ENCODE peak calls at places on chromosomes 13 and 19, in six cellular contexts. D, K, M, G, J and W are unnamed samples.

GRCh38 chr13:40617801-40618356 is 48.6 kb downstream of the FOXO1 start:
- DNase-seq in M (no peak), D (no peak), J (no peak), K (no peak), G (no peak), W (no peak)

GRCh38 chr19:46481187-46481586 is 9.8 kb upstream of the PNMA8A start:
- DNase-seq in J (no peak), G (no peak), K (peak; percentile 55), D (no peak), M (no peak), W (no peak)

GRCh38 chr13:46484561-46484960 is 68.4 kb upstream of the LRCH1 start:
- DNase-seq in K (no peak), M (no peak), G (no peak), J (no peak), D (no peak), W (no peak)

GRCh38 chr19:3720533-3720917 is 12.3 kb downstream of the TJP3 start:
- DNase-seq in D (peak; percentile 56), M (no peak), G (no peak), K (no peak), J (no peak), W (no peak)

GRCh38 chr19:1468274-1469199 is 10.5 kb downstream of the C19orf25 start:
- DNase-seq in K (peak; percentile 37), J (no peak), G (no peak), M (no peak), D (no peak), W (no peak)

GRCh38 chr13:34143637-34144036 is 325.7 kb downstream of the RFC3 start:
- DNase-seq in M (no peak), G (no peak), D (no peak), J (no peak), K (no peak), W (no peak)

GRCh38 chr19:11094520-11094894 is 5.2 kb downstream of the LDLR start:
- DNase-seq in D (no peak), J (no peak), G (no peak), M (no peak), K (no peak), W (no peak)

GRCh38 chr13:39032150-39032549 is 5.7 kb downstream of the PROSER1 start:
- DNase-seq in J (no peak), G (no peak), K (no peak), M (no peak), D (no peak), W (no peak)

GRCh38 chr13:49586717-49587116 is 1.4 kb upstream of the RCBTB1 start:
- DNase-seq in G (no peak), K (no peak), J (peak; percentile 29), D (no peak), M (no peak), W (no peak)

GRCh38 chr13:22017226-22017625 is 346.4 kb downstream of the FGF9 start:
- DNase-seq in J (no peak), G (no peak), D (no peak), K (no peak), M (no peak), W (peak; percentile 13)
- TF ChIP-seq SMC3 in J (no peak), G (no peak), D (no peak), K (no peak), M (no peak), W (no peak)

GRCh38 chr13:21516806-21517205 is 57.7 kb upstream of the ZDHHC20 start:
- DNase-seq in G (peak; percentile 55), D (no peak), K (no peak), M (no peak), J (no peak), W (no peak)

GRCh38 chr13:21517576-21517975 is 58.5 kb upstream of the ZDHHC20 start:
- DNase-seq in D (no peak), J (no peak), M (no peak), K (no peak), G (no peak), W (no peak)

DNA sequence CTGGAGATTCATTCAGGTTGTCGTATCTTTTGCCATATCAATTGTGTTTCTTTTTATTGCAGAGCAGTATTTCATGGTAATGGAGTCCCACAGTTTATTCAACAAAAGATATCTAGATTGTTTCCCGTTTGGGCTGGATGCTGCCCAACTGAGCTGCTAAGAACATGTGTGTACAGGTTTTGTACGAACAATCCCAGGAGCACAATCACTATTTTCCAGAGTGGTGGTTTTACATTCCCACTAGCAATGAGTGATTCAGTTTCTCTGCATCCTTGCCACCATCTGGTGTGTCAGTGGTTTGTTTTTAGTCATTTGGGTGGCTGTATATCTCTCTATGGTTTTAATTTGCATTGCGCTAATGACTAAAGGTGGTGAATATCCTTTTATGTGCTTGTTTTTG is 52.7 kb upstream of the ZDHHC20 start:
- DNase-seq in J (no peak), M (no peak), K (peak; percentile 31), G (no peak), D (no peak), W (no peak)
- TF ChIP-seq SMC3 in J (no peak), M (no peak), K (no peak), G (no peak), D (no peak), W (no peak)

GRCh38 chr13:65656740-65657329 is 1573.3 kb downstream of the PCDH9 start:
- DNase-seq in K (peak; percentile 30), J (no peak), M (peak; percentile 0), G (no peak), D (no peak), W (no peak)

GRCh38 chr13:65653548-65654078 is 1576.5 kb downstream of the PCDH9 start:
- DNase-seq in M (no peak), J (no peak), G (peak; percentile 14), D (no peak), K (no peak), W (no peak)
- TF ChIP-seq SMC3 in M (no peak), J (no peak), G (peak; percentile 1), D (no peak), K (no peak), W (no peak)

DNA sequence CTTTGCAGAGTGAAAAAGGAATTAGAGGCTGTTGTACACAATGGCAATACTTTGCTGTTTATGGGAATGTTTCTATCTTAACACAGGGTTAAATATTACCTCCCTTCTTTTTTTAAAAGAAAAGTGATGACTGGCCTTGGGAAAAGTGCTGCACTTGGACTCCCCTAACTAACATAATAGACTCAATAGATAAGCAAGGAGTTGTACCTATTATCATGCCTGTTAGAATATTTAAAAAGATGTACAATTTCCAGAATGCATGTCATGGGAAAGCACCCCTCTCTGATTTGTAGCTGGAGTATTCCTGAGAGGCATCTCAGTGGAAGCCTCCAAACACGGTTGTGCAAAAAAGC is 79.3 kb upstream of the GPC6 start:
- DNase-seq in J (no peak), D (no peak), M (no peak), G (no peak), K (no peak), W (no peak)
- TF ChIP-seq SMC3 in J (no peak), D (no peak), M (no peak), G (no peak), K (no peak), W (no peak)

DNA sequence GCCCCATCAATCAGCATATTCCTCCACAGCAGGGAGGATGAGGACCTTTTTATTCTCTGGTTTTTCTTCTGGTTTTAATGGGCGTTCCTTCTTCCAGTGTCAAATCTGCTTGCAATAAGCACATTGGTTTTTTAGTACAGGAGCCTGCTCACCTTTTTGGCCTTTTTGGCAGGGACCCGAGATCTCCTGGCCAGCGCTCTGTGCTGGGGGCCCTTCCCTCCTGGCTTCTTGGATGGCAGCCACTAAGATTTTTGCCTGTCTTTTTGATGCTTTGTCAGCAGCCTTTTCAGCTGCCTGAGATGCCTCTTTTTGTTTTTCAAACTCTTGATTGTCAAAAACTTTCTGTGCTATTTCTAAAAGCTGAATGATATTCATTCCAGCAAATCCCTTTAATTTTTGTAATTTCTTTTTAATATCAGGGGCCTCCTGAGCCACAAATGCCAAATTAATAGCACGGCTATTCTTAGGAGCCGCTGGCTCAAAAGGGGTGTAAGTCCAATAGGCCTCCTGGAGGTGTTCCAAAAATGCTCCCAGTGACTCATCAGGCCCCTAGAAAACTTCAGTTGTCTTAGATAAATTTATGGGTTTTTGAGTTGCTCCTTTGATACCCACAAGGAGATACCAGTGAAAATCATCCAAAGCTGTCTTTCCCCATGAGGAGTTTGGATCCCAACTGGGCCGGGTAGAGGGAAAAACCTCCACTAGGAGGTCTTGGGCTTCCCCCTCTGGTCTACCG is 73.0 kb downstream of the ZNF100 start:
- DNase-seq in K (no peak), G (no peak), J (no peak), M (no peak), D (peak; percentile 64), W (no peak)
- TF ChIP-seq SMC3 in K (no peak), G (no peak), J (no peak), M (no peak), D (no peak), W (no peak)

GRCh38 chr19:54534156-54534555 is 31.5 kb downstream of the LAIR2 start:
- DNase-seq in G (no peak), J (no peak), M (no peak), D (no peak), K (no peak), W (no peak)
- TF ChIP-seq SMC3 in G (no peak), J (no peak), M (no peak), D (no peak), K (no peak), W (no peak)

GRCh38 chr13:26518433-26519084 is 38.9 kb upstream of the WASF3 start:
- DNase-seq in G (no peak), M (no peak), D (no peak), J (no peak), K (no peak), W (no peak)

GRCh38 chr13:26523007-26523406 is 34.5 kb upstream of the WASF3 start:
- DNase-seq in K (no peak), M (no peak), J (no peak), G (no peak), D (no peak), W (no peak)

GRCh38 chr13:26515721-26516120 is 41.8 kb upstream of the WASF3 start:
- DNase-seq in J (no peak), M (no peak), G (no peak), K (no peak), D (no peak), W (no peak)

GRCh38 chr13:26513931-26514330 is 43.6 kb upstream of the WASF3 start:
- DNase-seq in D (no peak), J (no peak), K (no peak), G (no peak), M (no peak), W (no peak)

DNA sequence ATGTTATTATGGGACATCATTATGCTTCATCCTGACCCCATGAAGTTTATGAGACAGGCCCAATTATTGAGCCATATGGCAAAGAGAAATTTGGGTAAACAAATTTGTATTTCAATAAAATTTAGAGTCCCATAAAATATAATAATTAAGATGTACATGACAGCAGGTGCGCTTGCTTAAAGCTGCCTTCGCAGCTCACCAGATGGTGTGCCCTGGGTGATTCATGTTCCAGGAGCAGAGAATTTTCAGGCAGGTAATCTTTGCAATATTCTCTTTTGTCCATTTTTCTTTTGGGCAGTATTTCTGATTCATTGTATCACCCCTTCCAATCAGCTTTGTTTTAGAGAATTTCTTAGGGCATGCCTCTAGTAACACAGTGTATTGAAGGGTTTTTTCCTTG is 39.6 kb upstream of the WASF3 start:
- DNase-seq in J (no peak), G (no peak), K (no peak), D (no peak), M (no peak), W (no peak)
- TF ChIP-seq SMC3 in J (no peak), G (no peak), K (no peak), D (no peak), M (no peak), W (no peak)

GRCh38 chr13:77190349-77190748 is 136.5 kb downstream of the MYCBP2 start:
- DNase-seq in K (no peak), G (no peak), M (no peak), D (no peak), J (no peak), W (no peak)

GRCh38 chr13:77196052-77196618 is 130.8 kb downstream of the MYCBP2 start:
- DNase-seq in M (no peak), K (no peak), G (no peak), D (no peak), J (no peak), W (no peak)
- TF ChIP-seq SMC3 in M (no peak), K (no peak), G (no peak), D (no peak), J (no peak), W (no peak)